ENCODE peak calls at places on chromosomes 2 and 18, in nine cellular contexts. D is H1, R is astrocyte, A is GM23338, E is IMR-90, B is mesenchymal stem cell, N is GM23248, X is MM.1S, J is fibroblast of lung. L is an unnamed sample.

GRCh38 chr2:74385396-74385795 is 5.3 kb upstream of the DCTN1 start:
- DNase-seq in D (no peak), R (peak; percentile 18), A (peak; percentile 18), E (no peak), B (no peak), N (peak; percentile 35), X (no peak), J (peak; percentile 25), L (peak; percentile 13)

GRCh38 chr2:212842544-212843185 is 304.1 kb upstream of the ERBB4 start:
- DNase-seq in D (no peak), R (peak; percentile 87), A (no peak), E (peak; percentile 90), B (peak; percentile 71), N (peak; percentile 82), X (no peak), J (peak; percentile 88), L (peak; percentile 51)

GRCh38 chr2:33796511-33796910 is 197.4 kb upstream of the FAM98A start:
- DNase-seq in D (no peak), R (peak; percentile 33), A (no peak), E (no peak), B (no peak), N (peak; percentile 19), X (no peak), J (peak; percentile 53), L (no peak)

GRCh38 chr2:116477229-116477628 is 1337.3 kb upstream of the DDX18 start:
- DNase-seq in D (no peak), R (no peak), A (no peak), E (no peak), B (peak; percentile 9), N (no peak), X (no peak), J (no peak), L (peak; percentile 10)

GRCh38 chr2:55864351-55865084 is 59.1 kb downstream of the EFEMP1 start:
- DNase-seq in D (no peak), R (no peak), A (no peak), E (no peak), B (no peak), N (no peak), X (no peak), J (no peak), L (no peak)

GRCh38 chr2:226756131-226756530 is 43.5 kb downstream of the IRS1 start:
- DNase-seq in D (no peak), R (peak; percentile 92), A (no peak), E (peak; percentile 94), B (peak; percentile 75), N (peak; percentile 69), X (no peak), J (peak; percentile 93), L (no peak)

GRCh38 chr2:38268691-38269309 is 108.3 kb downstream of the ATL2 start:
- DNase-seq in D (no peak), R (peak; percentile 69), A (no peak), E (peak; percentile 91), B (no peak), N (peak; percentile 85), X (no peak), J (peak; percentile 69), L (peak; percentile 88)

GRCh38 chr18:71252351-71252862 is 963.6 kb downstream of the SOCS6 start:
- DNase-seq in D (no peak), R (no peak), A (no peak), E (no peak), B (no peak), N (no peak), X (no peak), J (no peak), L (no peak)

GRCh38 chr2:121471571-121472464 is 58.9 kb upstream of the RNU4ATAC start:
- DNase-seq in D (no peak), R (peak; percentile 88), A (peak; percentile 36), E (peak; percentile 79), B (no peak), N (peak; percentile 58), X (no peak), J (peak; percentile 90), L (peak; percentile 49)

GRCh38 chr2:23447405-23447804 is 62.4 kb downstream of the KLHL29 start:
- DNase-seq in D (no peak), R (no peak), A (no peak), E (no peak), B (no peak), N (no peak), X (no peak), J (no peak), L (no peak)

GRCh38 chr2:187349328-187349944 is 98.6 kb downstream of the CALCRL start:
- DNase-seq in D (no peak), R (peak; percentile 2), A (no peak), E (no peak), B (no peak), N (peak; percentile 73), X (no peak), J (peak; percentile 18), L (no peak)

GRCh38 chr2:175437167-175437566 is 255.7 kb upstream of the ATP5MC3 start:
- DNase-seq in D (no peak), R (no peak), A (no peak), E (no peak), B (no peak), N (no peak), X (no peak), J (no peak), L (no peak)

GRCh38 chr2:181523756-181524155 is 66.6 kb downstream of the ITGA4 start:
- DNase-seq in D (no peak), R (no peak), A (no peak), E (no peak), B (no peak), N (no peak), X (no peak), J (no peak), L (no peak)
- H2AFZ ChIP-seq in D (no peak overlapping the region), R (no peak overlapping the region), A (no peak overlapping the region), E (no peak overlapping the region), B (no peak overlapping the region), N (no peak overlapping the region), X (no peak overlapping the region), J (no peak overlapping the region), L (no peak overlapping the region)

GRCh38 chr2:39678170-39678569 is 12.5 kb downstream of the TMEM178A start:
- DNase-seq in D (no peak), R (no peak), A (no peak), E (no peak), B (no peak), N (no peak), X (no peak), J (no peak), L (no peak)
- H3K27me3 ChIP-seq in D (no peaks in the 10 kb centered on the region), R (no peaks in the 10 kb centered on the region), A (no peaks in the 10 kb centered on the region), E (peaks cover 13% of the 10 kb centered on the region), B (no peaks in the 10 kb centered on the region), N (peaks cover 23% of the 10 kb centered on the region), X (no peaks in the 10 kb centered on the region), J (peaks cover 2% of the 10 kb centered on the region), L (peaks cover 15% of the 10 kb centered on the region)

DNA sequence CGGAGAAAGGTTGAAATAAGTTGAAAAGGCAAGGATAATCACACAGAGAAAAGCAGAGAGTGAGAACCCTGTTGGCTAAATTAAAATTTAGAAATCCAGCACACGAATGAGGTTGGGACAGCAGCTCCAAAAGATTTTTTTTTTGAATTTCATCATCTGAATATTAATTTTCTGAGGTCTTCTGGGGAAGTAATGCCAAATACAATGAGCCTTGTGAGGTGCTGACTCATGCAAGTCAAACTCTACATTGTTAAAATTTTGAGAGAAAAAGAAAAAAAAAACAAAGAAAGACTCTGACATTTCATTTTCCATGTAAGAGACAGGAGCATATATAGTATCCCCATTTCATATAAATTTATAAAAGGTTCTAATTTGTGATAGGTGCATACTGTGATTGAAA is 614.2 kb upstream of the CDH2 start:
- DNase-seq in D (no peak), R (no peak), A (no peak), E (no peak), B (no peak), N (peak; percentile 42), X (no peak), J (peak; percentile 39), L (no peak)
- H2AFZ ChIP-seq in D (no peak overlapping the region), R (no peak overlapping the region), A (peak overlapping the region; percentile 16), E (no peak overlapping the region), B (no peak overlapping the region), N (peak overlapping the region; percentile 0), X (no peak overlapping the region), J (no peak overlapping the region), L (peak overlapping the region; percentile 20)

GRCh38 chr2:239692348-239692747 is 291.5 kb upstream of the HDAC4 start:
- DNase-seq in D (no peak), R (no peak), A (no peak), E (no peak), B (no peak), N (no peak), X (no peak), J (no peak), L (peak; percentile 30)
- H3K27me3 ChIP-seq in D (no peaks in the 10 kb centered on the region), R (no peaks in the 10 kb centered on the region), A (no peaks in the 10 kb centered on the region), E (no peaks in the 10 kb centered on the region), B (no peaks in the 10 kb centered on the region), N (peaks cover 2% of the 10 kb centered on the region), X (no peaks in the 10 kb centered on the region), J (no peaks in the 10 kb centered on the region), L (no peaks in the 10 kb centered on the region)

DNA sequence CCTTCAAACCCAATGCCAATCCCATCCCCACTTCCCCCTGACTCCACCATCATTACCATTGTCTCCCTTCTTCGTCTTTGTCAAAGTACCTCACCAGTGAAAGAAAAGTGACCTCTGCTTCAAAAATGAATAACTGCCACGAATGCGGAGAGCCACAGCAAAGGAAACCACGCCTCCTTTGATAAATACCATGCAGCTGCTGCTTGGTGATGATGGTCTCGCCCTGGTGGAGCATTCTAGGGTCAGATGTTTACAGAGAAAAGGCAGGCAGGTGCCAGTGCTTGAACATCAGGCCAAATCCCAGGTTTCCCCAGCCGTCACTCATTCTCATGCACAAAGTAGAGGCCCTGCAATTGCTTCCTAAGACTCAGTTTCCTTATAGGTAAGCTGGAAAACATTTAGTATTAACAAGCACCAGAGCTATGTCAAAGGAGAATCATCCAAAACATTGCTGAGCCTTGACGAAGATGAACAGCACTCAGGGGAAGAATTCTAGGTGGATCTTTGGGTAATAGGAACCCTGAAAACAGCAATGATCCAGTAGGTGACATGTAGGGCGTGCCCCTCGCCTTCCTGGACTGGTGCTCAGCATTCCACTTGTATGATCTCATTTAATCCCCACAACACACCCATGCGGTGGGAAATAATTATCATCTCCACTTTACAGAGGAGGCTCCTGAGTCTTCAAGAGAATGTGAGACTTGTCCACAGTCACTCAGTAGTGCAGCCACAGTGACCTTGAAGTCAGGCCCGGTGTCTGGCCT is 162.0 kb downstream of the BCL11A start:
- DNase-seq in D (no peak), R (no peak), A (no peak), E (no peak), B (no peak), N (no peak), X (no peak), J (no peak), L (no peak)
- H2AFZ ChIP-seq in D (no peak overlapping the region), R (no peak overlapping the region), A (no peak overlapping the region), E (no peak overlapping the region), B (no peak overlapping the region), N (no peak overlapping the region), X (no peak overlapping the region), J (no peak overlapping the region), L (no peak overlapping the region)

DNA sequence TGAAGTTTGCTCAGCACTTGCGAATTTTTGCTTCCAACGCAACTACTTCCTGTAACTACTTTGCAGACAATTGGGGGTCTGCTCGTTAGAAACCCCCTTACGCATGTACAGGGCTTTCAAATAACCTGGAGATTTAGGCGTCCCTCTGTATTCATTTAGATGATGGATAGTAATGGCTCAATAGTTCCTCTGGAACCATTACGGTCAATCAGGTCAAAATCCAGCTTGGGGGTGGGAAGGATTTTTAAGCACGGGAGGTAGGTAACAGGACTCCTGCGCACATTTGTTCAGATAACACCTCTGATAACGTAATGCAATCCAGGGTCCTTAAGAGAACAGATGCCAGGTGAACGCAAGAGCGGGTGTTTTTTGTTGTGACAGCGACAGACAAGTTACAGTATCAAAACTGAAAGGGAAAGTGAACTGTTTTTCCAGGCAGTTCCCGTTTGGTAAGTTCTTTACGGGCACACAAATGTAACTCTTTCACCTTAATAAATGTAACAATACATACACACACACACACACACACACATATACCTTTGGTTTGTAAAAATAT is 3.7 kb upstream of the OSR1 start:
- DNase-seq in D (no peak), R (no peak), A (no peak), E (peak; percentile 50), B (peak; percentile 47), N (peak; percentile 57), X (peak; percentile 21), J (peak; percentile 35), L (peak; percentile 82)
- H3K27me3 ChIP-seq in D (peaks cover 65% of the 10 kb centered on the region), R (peaks cover 71% of the 10 kb centered on the region), A (peaks cover 92% of the 10 kb centered on the region), E (peaks cover 8% of the 10 kb centered on the region), B (peaks cover 27% of the 10 kb centered on the region), N (no peaks in the 10 kb centered on the region), X (peaks cover 40% of the 10 kb centered on the region), J (no peaks in the 10 kb centered on the region), L (no peaks in the 10 kb centered on the region)

L was measured in osteoblast.